ENCODE peak calls at places on chromosomes 11 and 22, in six cellular contexts. C is fibroblast of lung, K is mammary epithelial cell, P is H9, E is HCT116, T is keratinocyte. R is an unnamed sample.

GRCh38 chr11:20125927-20126326 is 34.3 kb downstream of the DBX1 start:
- DNase-seq in C (peak; percentile 88), K (peak; percentile 71), T (peak; percentile 36), P (no peak), E (no peak), R (peak; percentile 13)

GRCh38 chr22:29205598-29206371 is at the start of gene EMID1:
- DNase-seq in K (no peak), E (no peak), C (peak; percentile 35), P (peak; percentile 62), T (no peak), R (no peak)

GRCh38 chr22:45647532-45648225 is 24.0 kb upstream of the ATXN10 start:
- DNase-seq in C (no peak), E (no peak), P (no peak), K (no peak), T (no peak), R (no peak)

GRCh38 chr11:126619516-126619915 is 264.0 kb downstream of the ST3GAL4 start:
- DNase-seq in C (no peak), K (no peak), E (no peak), T (no peak), P (no peak), R (no peak)

GRCh38 chr11:61880050-61880449 is 11.3 kb downstream of the FADS3 start:
- DNase-seq in T (no peak), P (no peak), C (no peak), E (no peak), K (no peak), R (no peak)

GRCh38 chr22:38490915-38491314 is 15.2 kb downstream of the DDX17 start:
- DNase-seq in T (no peak), C (peak; percentile 65), K (no peak), P (no peak), E (no peak), R (peak; percentile 31)

GRCh38 chr11:72573380-72573949 is 100.8 kb downstream of the PDE2A start:
- DNase-seq in T (no peak), E (peak; percentile 23), P (peak; percentile 80), C (peak; percentile 25), K (no peak), R (peak; percentile 54)

GRCh38 chr11:112321521-112322172 is 61.0 kb upstream of the PLET1 start:
- DNase-seq in T (peak; percentile 86), C (peak; percentile 90), P (peak; percentile 54), E (peak; percentile 57), K (peak; percentile 98), R (peak; percentile 80)

GRCh38 chr22:46201059-46201757 is 48.9 kb downstream of the CDPF1 start:
- DNase-seq in E (peak; percentile 46), T (no peak), K (peak; percentile 35), P (peak; percentile 92), C (no peak), R (no peak)

GRCh38 chr11:19419813-19420212 is 179.1 kb upstream of the E2F8 start:
- DNase-seq in C (peak; percentile 62), T (no peak), K (peak; percentile 41), E (no peak), P (no peak), R (peak; percentile 97)

GRCh38 chr11:70139785-70140410 is 61.8 kb downstream of the ANO1 start:
- DNase-seq in C (no peak), K (peak; percentile 69), E (no peak), T (no peak), P (no peak), R (peak; percentile 55)

GRCh38 chr11:108235192-108235591 is 12.3 kb downstream of the ATM start:
- DNase-seq in T (no peak), K (no peak), C (no peak), E (no peak), P (no peak), R (no peak)

GRCh38 chr11:44833869-44834452 is 107.2 kb downstream of the TSPAN18 start:
- DNase-seq in C (no peak), P (no peak), E (no peak), T (no peak), K (no peak), R (peak; percentile 59)

GRCh38 chr22:46967445-46968358 is 205.3 kb downstream of the TBC1D22A start:
- DNase-seq in T (no peak), E (no peak), P (no peak), K (no peak), C (no peak), R (no peak)

GRCh38 chr22:47102648-47103047 is 340.2 kb downstream of the TBC1D22A start:
- DNase-seq in P (peak; percentile 74), C (no peak), E (no peak), K (no peak), T (no peak), R (no peak)

GRCh38 chr11:47867821-47868220 is 19.7 kb upstream of the NUP160 start:
- DNase-seq in E (no peak), C (peak; percentile 50), T (no peak), P (no peak), K (no peak), R (no peak)

GRCh38 chr22:39625554-39626537 is 55.3 kb downstream of the CACNA1I start:
- DNase-seq in T (no peak), E (no peak), K (no peak), P (no peak), C (no peak), R (no peak)

GRCh38 chr11:129374993-129375721 is 491 bp upstream of the BARX2 start:
- DNase-seq in E (no peak), K (peak; percentile 37), T (no peak), C (peak; percentile 16), P (peak; percentile 64), R (peak; percentile 77)

GRCh38 chr11:58591659-58592058 is 12.8 kb downstream of the ZFP91 start:
- DNase-seq in P (no peak), E (no peak), C (no peak), K (no peak), T (no peak), R (no peak)

GRCh38 chr11:68497761-68498160 is 37.2 kb downstream of the PPP6R3 start:
- DNase-seq in E (no peak), T (no peak), P (no peak), K (no peak), C (no peak), R (no peak)

GRCh38 chr11:68495872-68496271 is 35.3 kb downstream of the PPP6R3 start:
- DNase-seq in P (no peak), E (no peak), C (no peak), T (no peak), K (no peak), R (no peak)

GRCh38 chr11:68498903-68499883 is 38.6 kb downstream of the PPP6R3 start:
- DNase-seq in K (no peak), T (no peak), C (no peak), E (no peak), P (no peak), R (no peak)

GRCh38 chr11:68495330-68495729 is 34.8 kb downstream of the PPP6R3 start:
- DNase-seq in C (no peak), K (no peak), E (no peak), T (no peak), P (no peak), R (no peak)

GRCh38 chr11:68498313-68498712 is 37.8 kb downstream of the PPP6R3 start:
- DNase-seq in T (no peak), E (no peak), K (no peak), P (no peak), C (no peak), R (no peak)
- H2AFZ ChIP-seq in T (no peak overlapping the region), E (no peak overlapping the region), K (no peak overlapping the region), P (no peak overlapping the region), C (no peak overlapping the region), R (no peak overlapping the region)

GRCh38 chr11:15045209-15045608 is 28.2 kb upstream of the CALCB start:
- DNase-seq in P (no peak), C (no peak), T (no peak), K (no peak), E (no peak), R (no peak)
- H3K4me1 ChIP-seq in P (peaks cover 8% of the 10 kb centered on the region), C (no peaks in the 10 kb centered on the region), T (no peaks in the 10 kb centered on the region), K (no peaks in the 10 kb centered on the region), E (no peaks in the 10 kb centered on the region), R (no peaks in the 10 kb centered on the region)

GRCh38 chr22:36348760-36349159 is 39.0 kb downstream of the MYH9 start:
- DNase-seq in P (no peak), C (no peak), E (no peak), K (no peak), T (no peak), R (no peak)

GRCh38 chr22:36349726-36350125 is 38.0 kb downstream of the MYH9 start:
- DNase-seq in T (no peak), E (no peak), P (no peak), K (no peak), C (peak; percentile 75), R (no peak)

GRCh38 chr22:36352775-36353507 is 34.8 kb downstream of the MYH9 start:
- DNase-seq in E (no peak), T (no peak), C (peak; percentile 90), K (peak; percentile 71), P (no peak), R (no peak)

GRCh38 chr22:36351921-36352774 is 35.6 kb downstream of the MYH9 start:
- DNase-seq in P (no peak), E (no peak), T (no peak), C (peak; percentile 59), K (peak; percentile 72), R (no peak)

GRCh38 chr22:36350751-36351594 is 36.8 kb downstream of the MYH9 start:
- DNase-seq in C (peak; percentile 86), E (no peak), K (peak; percentile 72), T (no peak), P (no peak), R (no peak)
- H2AFZ ChIP-seq in C (no peak overlapping the region), E (no peak overlapping the region), K (no peak overlapping the region), T (no peak overlapping the region), P (no peak overlapping the region), R (no peak overlapping the region)

GRCh38 chr11:68342459-68343158 is 30.2 kb downstream of the LRP5 start:
- DNase-seq in K (peak; percentile 69), T (no peak), E (peak; percentile 69), P (peak; percentile 79), C (peak; percentile 76), R (peak; percentile 96)

GRCh38 chr11:68338041-68338800 is 25.8 kb downstream of the LRP5 start:
- DNase-seq in C (peak; percentile 75), K (peak; percentile 71), T (peak; percentile 68), E (no peak), P (no peak), R (no peak)

GRCh38 chr11:68341557-68342458 is 29.4 kb downstream of the LRP5 start:
- DNase-seq in P (no peak), C (no peak), T (no peak), E (no peak), K (no peak), R (no peak)

GRCh38 chr11:68340003-68340767 is 27.8 kb downstream of the LRP5 start:
- DNase-seq in P (no peak), C (no peak), E (no peak), T (no peak), K (no peak), R (no peak)

DNA sequence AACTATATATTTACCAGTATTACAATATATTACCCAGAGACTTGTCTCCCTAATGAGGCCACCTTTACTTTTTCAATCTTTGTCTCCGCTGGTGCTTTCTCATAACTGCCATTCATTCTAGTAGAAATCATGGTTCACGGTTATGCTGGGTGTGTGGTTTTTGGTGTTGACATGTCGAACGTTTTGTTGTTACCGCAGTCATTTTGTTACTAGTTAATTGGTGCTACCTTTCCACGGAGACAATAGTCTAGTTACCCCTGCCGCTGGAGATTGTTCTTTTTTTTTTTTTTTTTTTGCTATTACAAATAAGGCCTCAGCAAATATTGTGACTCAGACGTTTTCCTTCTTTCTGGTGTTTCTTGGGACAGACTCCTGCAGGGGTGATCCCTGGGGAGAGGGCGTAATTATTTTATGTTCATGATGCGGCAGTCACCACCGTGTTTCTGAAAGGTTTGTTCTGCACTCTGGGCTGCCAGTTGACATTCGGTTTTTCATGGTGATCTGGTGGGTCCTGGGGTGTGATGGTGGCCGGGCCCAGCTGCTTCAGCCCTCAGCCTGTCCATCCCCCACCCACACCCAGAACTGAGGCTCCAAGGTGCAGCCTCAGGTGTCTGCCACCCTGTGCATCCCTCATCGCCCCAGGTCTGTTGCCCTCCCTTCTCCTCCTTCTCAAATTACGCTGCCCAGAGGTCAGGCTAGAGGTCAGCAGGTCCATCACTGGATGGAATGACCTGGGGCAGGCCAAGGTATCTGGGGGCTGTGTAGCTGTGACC is 28.6 kb downstream of the LRP5 start:
- DNase-seq in P (no peak), C (no peak), E (no peak), K (no peak), T (no peak), R (no peak)
- H3K4me1 ChIP-seq in P (peaks cover 2% of the 10 kb centered on the region), C (peaks cover 2% of the 10 kb centered on the region), E (peaks cover 66% of the 10 kb centered on the region), K (peaks cover 55% of the 10 kb centered on the region), T (peaks cover 58% of the 10 kb centered on the region), R (peaks cover 74% of the 10 kb centered on the region)

R was measured in PC-9.